ENCODE peak calls at places on chromosomes 2 and 18, in eight cellular contexts. One of them, this sample, is unnamed.

GRCh38 chr2:166373951-166374350 is 1.8 kb downstream of the SCN9A start:
- DNase-seq in breast epithelium: no peak
- DNase-seq in activated naive CD4-positive, alpha-beta T cell treated with anti-CD3 and anti-CD28 coated beads for 36 hours: peak; percentile 43
- DNase-seq in fibroblast of mammary gland: peak; percentile 88
- DNase-seq in posterior cingulate gyrus: no peak
- DNase-seq in DMS153: peak; percentile 45
- DNase-seq in astrocyte of the spinal cord: peak; percentile 83
- DNase-seq in stimulated activated CD8-positive, alpha-beta memory T cell treated with anti-CD3 and anti-CD28 coated beads, Interleukin-4, amount 100 ng/mL, for 24 hours: no peak
- DNase-seq in this sample: peak; percentile 78

GRCh38 chr2:108260773-108261172 is 21.0 kb downstream of the SULT1C3 start:
- DNase-seq in DMS153: no peak
- DNase-seq in activated naive CD4-positive, alpha-beta T cell treated with anti-CD3 and anti-CD28 coated beads for 36 hours: no peak
- DNase-seq in stimulated activated CD8-positive, alpha-beta memory T cell treated with anti-CD3 and anti-CD28 coated beads, Interleukin-4, amount 100 ng/mL, for 24 hours: no peak
- DNase-seq in posterior cingulate gyrus: no peak
- DNase-seq in astrocyte of the spinal cord: no peak
- DNase-seq in fibroblast of mammary gland: no peak
- DNase-seq in breast epithelium: no peak
- DNase-seq in this sample: no peak

GRCh38 chr2:46841621-46842020 is 74.0 kb downstream of the MCFD2 start:
- DNase-seq in DMS153: no peak
- DNase-seq in posterior cingulate gyrus: no peak
- DNase-seq in breast epithelium: no peak
- DNase-seq in stimulated activated CD8-positive, alpha-beta memory T cell treated with anti-CD3 and anti-CD28 coated beads, Interleukin-4, amount 100 ng/mL, for 24 hours: no peak
- DNase-seq in fibroblast of mammary gland: no peak
- DNase-seq in activated naive CD4-positive, alpha-beta T cell treated with anti-CD3 and anti-CD28 coated beads for 36 hours: no peak
- DNase-seq in astrocyte of the spinal cord: no peak
- DNase-seq in this sample: no peak

GRCh38 chr2:126399001-126399400 is 257.0 kb upstream of the GYPC start:
- DNase-seq in astrocyte of the spinal cord: no peak
- DNase-seq in stimulated activated CD8-positive, alpha-beta memory T cell treated with anti-CD3 and anti-CD28 coated beads, Interleukin-4, amount 100 ng/mL, for 24 hours: no peak
- DNase-seq in posterior cingulate gyrus: no peak
- DNase-seq in breast epithelium: no peak
- DNase-seq in activated naive CD4-positive, alpha-beta T cell treated with anti-CD3 and anti-CD28 coated beads for 36 hours: peak; percentile 47
- DNase-seq in fibroblast of mammary gland: no peak
- DNase-seq in DMS153: no peak
- DNase-seq in this sample: no peak

GRCh38 chr2:71673402-71673795 is 220.0 kb downstream of the DYSF start:
- DNase-seq in breast epithelium: no peak
- DNase-seq in posterior cingulate gyrus: no peak
- DNase-seq in astrocyte of the spinal cord: no peak
- DNase-seq in stimulated activated CD8-positive, alpha-beta memory T cell treated with anti-CD3 and anti-CD28 coated beads, Interleukin-4, amount 100 ng/mL, for 24 hours: no peak
- DNase-seq in fibroblast of mammary gland: no peak
- DNase-seq in DMS153: no peak
- DNase-seq in activated naive CD4-positive, alpha-beta T cell treated with anti-CD3 and anti-CD28 coated beads for 36 hours: no peak
- DNase-seq in this sample: no peak

GRCh38 chr2:151053661-151053990 is 208.0 kb downstream of the RBM43 start:
- DNase-seq in astrocyte of the spinal cord: no peak
- DNase-seq in fibroblast of mammary gland: peak; percentile 58
- DNase-seq in activated naive CD4-positive, alpha-beta T cell treated with anti-CD3 and anti-CD28 coated beads for 36 hours: no peak
- DNase-seq in DMS153: no peak
- DNase-seq in stimulated activated CD8-positive, alpha-beta memory T cell treated with anti-CD3 and anti-CD28 coated beads, Interleukin-4, amount 100 ng/mL, for 24 hours: no peak
- DNase-seq in posterior cingulate gyrus: no peak
- DNase-seq in breast epithelium: no peak
- DNase-seq in this sample: no peak

GRCh38 chr18:77118256-77119090 is 14.1 kb downstream of the MBP start:
- DNase-seq in astrocyte of the spinal cord: no peak
- DNase-seq in stimulated activated CD8-positive, alpha-beta memory T cell treated with anti-CD3 and anti-CD28 coated beads, Interleukin-4, amount 100 ng/mL, for 24 hours: no peak
- DNase-seq in breast epithelium: peak; percentile 35
- DNase-seq in posterior cingulate gyrus: no peak
- DNase-seq in DMS153: no peak
- DNase-seq in fibroblast of mammary gland: no peak
- DNase-seq in activated naive CD4-positive, alpha-beta T cell treated with anti-CD3 and anti-CD28 coated beads for 36 hours: no peak
- DNase-seq in this sample: no peak

GRCh38 chr2:120175000-120175581 is 48.1 kb downstream of the TMEM185B start:
- DNase-seq in fibroblast of mammary gland: peak; percentile 76
- DNase-seq in breast epithelium: no peak
- DNase-seq in astrocyte of the spinal cord: peak; percentile 80
- DNase-seq in posterior cingulate gyrus: no peak
- DNase-seq in activated naive CD4-positive, alpha-beta T cell treated with anti-CD3 and anti-CD28 coated beads for 36 hours: peak; percentile 28
- DNase-seq in stimulated activated CD8-positive, alpha-beta memory T cell treated with anti-CD3 and anti-CD28 coated beads, Interleukin-4, amount 100 ng/mL, for 24 hours: no peak
- DNase-seq in DMS153: peak; percentile 36
- DNase-seq in this sample: no peak

GRCh38 chr2:207503234-207503633 is 26.5 kb upstream of the CREB1 start:
- DNase-seq in stimulated activated CD8-positive, alpha-beta memory T cell treated with anti-CD3 and anti-CD28 coated beads, Interleukin-4, amount 100 ng/mL, for 24 hours: no peak
- DNase-seq in posterior cingulate gyrus: no peak
- DNase-seq in fibroblast of mammary gland: peak; percentile 89
- DNase-seq in breast epithelium: no peak
- DNase-seq in activated naive CD4-positive, alpha-beta T cell treated with anti-CD3 and anti-CD28 coated beads for 36 hours: no peak
- DNase-seq in astrocyte of the spinal cord: peak; percentile 77
- DNase-seq in DMS153: no peak
- DNase-seq in this sample: peak; percentile 33

GRCh38 chr2:181268174-181268867 is 188.9 kb upstream of the ITGA4 start:
- DNase-seq in breast epithelium: no peak
- DNase-seq in posterior cingulate gyrus: no peak
- DNase-seq in DMS153: no peak
- DNase-seq in stimulated activated CD8-positive, alpha-beta memory T cell treated with anti-CD3 and anti-CD28 coated beads, Interleukin-4, amount 100 ng/mL, for 24 hours: no peak
- DNase-seq in fibroblast of mammary gland: no peak
- DNase-seq in activated naive CD4-positive, alpha-beta T cell treated with anti-CD3 and anti-CD28 coated beads for 36 hours: no peak
- DNase-seq in astrocyte of the spinal cord: no peak
- DNase-seq in this sample: no peak

GRCh38 chr2:16713011-16713423 is 47.4 kb upstream of the CYRIA start:
- DNase-seq in fibroblast of mammary gland: no peak
- DNase-seq in astrocyte of the spinal cord: no peak
- DNase-seq in DMS153: peak; percentile 63
- DNase-seq in activated naive CD4-positive, alpha-beta T cell treated with anti-CD3 and anti-CD28 coated beads for 36 hours: no peak
- DNase-seq in stimulated activated CD8-positive, alpha-beta memory T cell treated with anti-CD3 and anti-CD28 coated beads, Interleukin-4, amount 100 ng/mL, for 24 hours: no peak
- DNase-seq in breast epithelium: no peak
- DNase-seq in posterior cingulate gyrus: no peak
- DNase-seq in this sample: no peak

GRCh38 chr2:33216508-33217182 is 259.8 kb upstream of the RASGRP3 start:
- DNase-seq in stimulated activated CD8-positive, alpha-beta memory T cell treated with anti-CD3 and anti-CD28 coated beads, Interleukin-4, amount 100 ng/mL, for 24 hours: no peak
- DNase-seq in activated naive CD4-positive, alpha-beta T cell treated with anti-CD3 and anti-CD28 coated beads for 36 hours: no peak
- DNase-seq in fibroblast of mammary gland: no peak
- DNase-seq in breast epithelium: no peak
- DNase-seq in DMS153: no peak
- DNase-seq in posterior cingulate gyrus: peak; percentile 12
- DNase-seq in astrocyte of the spinal cord: no peak
- DNase-seq in this sample: no peak

GRCh38 chr2:142603761-142604160 is 273.7 kb upstream of the KYNU start:
- DNase-seq in breast epithelium: no peak
- DNase-seq in activated naive CD4-positive, alpha-beta T cell treated with anti-CD3 and anti-CD28 coated beads for 36 hours: no peak
- DNase-seq in fibroblast of mammary gland: no peak
- DNase-seq in stimulated activated CD8-positive, alpha-beta memory T cell treated with anti-CD3 and anti-CD28 coated beads, Interleukin-4, amount 100 ng/mL, for 24 hours: no peak
- DNase-seq in DMS153: no peak
- DNase-seq in posterior cingulate gyrus: no peak
- DNase-seq in astrocyte of the spinal cord: peak; percentile 31
- DNase-seq in this sample: no peak